ENCODE peak calls at places on chromosomes 7 and 10, in six cellular contexts. One of them, this sample, is unnamed.

GRCh38 chr10:70135684-70136083 is 3.1 kb upstream of the AIFM2 start:
- DNase-seq in HL-60: no peak
- DNase-seq in esophagus squamous epithelium: no peak
- DNase-seq in foreskin keratinocyte: no peak
- DNase-seq in foreskin fibroblast: no peak
- DNase-seq in stomach: peak
- DNase-seq in this sample: no peak

GRCh38 chr10:97278491-97278989 is 13.9 kb downstream of the ARHGAP19 start:
- DNase-seq in HL-60: peak
- DNase-seq in esophagus squamous epithelium: no peak
- DNase-seq in foreskin keratinocyte: peak
- DNase-seq in foreskin fibroblast: peak
- DNase-seq in stomach: no peak
- DNase-seq in this sample: peak

GRCh38 chr7:74292757-74293576 is 3.8 kb downstream of the CLIP2 start:
- DNase-seq in HL-60: no peak
- DNase-seq in esophagus squamous epithelium: no peak
- DNase-seq in foreskin keratinocyte: no peak
- DNase-seq in foreskin fibroblast: no peak
- DNase-seq in stomach: peak
- DNase-seq in this sample: no peak

GRCh38 chr7:69839782-69840181 is 241.5 kb downstream of the AUTS2 start:
- DNase-seq in HL-60: no peak
- DNase-seq in esophagus squamous epithelium: no peak
- DNase-seq in foreskin keratinocyte: no peak
- DNase-seq in foreskin fibroblast: no peak
- DNase-seq in stomach: no peak
- DNase-seq in this sample: no peak

GRCh38 chr7:414681-415560 is 104.7 kb downstream of the PDGFA start:
- DNase-seq in HL-60: no peak
- DNase-seq in esophagus squamous epithelium: no peak
- DNase-seq in foreskin keratinocyte: no peak
- DNase-seq in foreskin fibroblast: no peak
- DNase-seq in stomach: no peak
- DNase-seq in this sample: no peak

GRCh38 chr7:84914598-84914997 is 272.3 kb downstream of the SEMA3D start:
- DNase-seq in HL-60: no peak
- DNase-seq in esophagus squamous epithelium: no peak
- DNase-seq in foreskin keratinocyte: no peak
- DNase-seq in foreskin fibroblast: no peak
- DNase-seq in stomach: no peak
- DNase-seq in this sample: no peak

GRCh38 chr10:95499482-95499989 is 61.6 kb downstream of the SORBS1 start:
- DNase-seq in HL-60: no peak
- DNase-seq in esophagus squamous epithelium: no peak
- DNase-seq in foreskin keratinocyte: no peak
- DNase-seq in foreskin fibroblast: no peak
- DNase-seq in stomach: no peak
- DNase-seq in this sample: no peak

GRCh38 chr10:92990615-92991014 is 70.0 kb upstream of the CYP26C1 start:
- DNase-seq in HL-60: no peak
- DNase-seq in esophagus squamous epithelium: no peak
- DNase-seq in foreskin keratinocyte: no peak
- DNase-seq in foreskin fibroblast: no peak
- DNase-seq in stomach: no peak
- DNase-seq in this sample: no peak

GRCh38 chr7:5572439-5572838 is 148.8 kb upstream of the TNRC18 start:
- DNase-seq in HL-60: no peak
- DNase-seq in esophagus squamous epithelium: no peak
- DNase-seq in foreskin keratinocyte: no peak
- DNase-seq in foreskin fibroblast: no peak
- DNase-seq in stomach: no peak
- DNase-seq in this sample: no peak

GRCh38 chr10:13795653-13796555 is 209.1 kb downstream of the PRPF18 start:
- DNase-seq in HL-60: no peak
- DNase-seq in esophagus squamous epithelium: no peak
- DNase-seq in foreskin keratinocyte: no peak
- DNase-seq in foreskin fibroblast: no peak
- DNase-seq in stomach: no peak
- DNase-seq in this sample: no peak

GRCh38 chr10:73413108-73413527 is 740 bp downstream of the ANXA7 start:
- DNase-seq in HL-60: peak
- DNase-seq in esophagus squamous epithelium: no peak
- DNase-seq in foreskin keratinocyte: peak
- DNase-seq in foreskin fibroblast: no peak
- DNase-seq in stomach: peak
- DNase-seq in this sample: no peak

GRCh38 chr7:139634087-139634486 is 110.6 kb downstream of the CLEC2L start:
- DNase-seq in HL-60: no peak
- DNase-seq in esophagus squamous epithelium: no peak
- DNase-seq in foreskin keratinocyte: no peak
- DNase-seq in foreskin fibroblast: no peak
- DNase-seq in stomach: no peak
- DNase-seq in this sample: no peak

GRCh38 chr7:10802526-10802925 is 171.1 kb upstream of the PHF14 start:
- DNase-seq in HL-60: no peak
- DNase-seq in esophagus squamous epithelium: no peak
- DNase-seq in foreskin keratinocyte: peak
- DNase-seq in foreskin fibroblast: no peak
- DNase-seq in stomach: no peak
- DNase-seq in this sample: peak

GRCh38 chr7:87147500-87147899 is 4.8 kb upstream of the DMTF1 start:
- DNase-seq in HL-60: no peak
- DNase-seq in esophagus squamous epithelium: no peak
- DNase-seq in foreskin keratinocyte: no peak
- DNase-seq in foreskin fibroblast: no peak
- DNase-seq in stomach: no peak
- DNase-seq in this sample: no peak

GRCh38 chr10:89207801-89208551 is 859 bp upstream of the CH25H start:
- DNase-seq in HL-60: no peak
- DNase-seq in esophagus squamous epithelium: no peak
- DNase-seq in foreskin keratinocyte: no peak
- DNase-seq in foreskin fibroblast: no peak
- DNase-seq in stomach: no peak
- DNase-seq in this sample: no peak

GRCh38 chr10:5959116-5959515 is 18.2 kb downstream of the IL15RA start:
- DNase-seq in HL-60: no peak
- DNase-seq in esophagus squamous epithelium: no peak
- DNase-seq in foreskin keratinocyte: no peak
- DNase-seq in foreskin fibroblast: no peak
- DNase-seq in stomach: no peak
- DNase-seq in this sample: no peak

DNA sequence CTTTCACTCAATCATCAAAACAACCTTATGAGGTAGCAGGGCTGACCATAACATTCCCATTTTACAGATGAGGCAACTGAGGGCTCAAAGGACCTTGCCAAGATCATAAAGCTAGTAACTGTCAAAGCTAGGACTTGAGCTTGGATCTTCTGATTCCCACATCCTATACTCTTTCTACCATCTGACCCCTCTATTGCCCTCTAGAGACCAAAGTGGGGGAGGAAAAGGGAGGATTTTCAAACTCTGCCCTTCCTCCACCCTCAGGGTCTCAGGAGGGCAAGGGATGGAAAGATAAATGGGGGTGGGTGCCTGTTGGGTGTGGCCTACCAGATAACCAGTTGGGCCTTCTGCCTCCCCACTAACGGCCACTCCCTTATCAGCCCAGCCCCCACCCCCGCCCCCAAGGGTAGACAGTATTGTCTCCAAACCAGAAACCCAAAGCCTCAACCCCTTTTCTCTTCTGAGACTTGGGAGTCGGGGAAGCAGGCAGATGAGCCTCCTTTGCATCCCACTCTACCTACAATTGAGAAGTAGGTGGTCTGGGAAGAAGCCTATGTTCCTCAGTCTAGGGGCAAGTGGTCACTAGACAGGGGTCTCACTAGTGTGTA is 7.9 kb downstream of the LDB1 start:
- DNase-seq in HL-60: no peak
- DNase-seq in esophagus squamous epithelium: no peak
- DNase-seq in foreskin keratinocyte: no peak
- DNase-seq in foreskin fibroblast: no peak
- DNase-seq in stomach: no peak
- DNase-seq in this sample: no peak
- TF ChIP-seq CTCF in HL-60: no peak
- TF ChIP-seq CTCF in esophagus squamous epithelium: no peak
- TF ChIP-seq CTCF in foreskin keratinocyte: peak
- TF ChIP-seq CTCF in foreskin fibroblast: no peak
- TF ChIP-seq CTCF in stomach: no peak
- TF ChIP-seq CTCF in this sample: peak

DNA sequence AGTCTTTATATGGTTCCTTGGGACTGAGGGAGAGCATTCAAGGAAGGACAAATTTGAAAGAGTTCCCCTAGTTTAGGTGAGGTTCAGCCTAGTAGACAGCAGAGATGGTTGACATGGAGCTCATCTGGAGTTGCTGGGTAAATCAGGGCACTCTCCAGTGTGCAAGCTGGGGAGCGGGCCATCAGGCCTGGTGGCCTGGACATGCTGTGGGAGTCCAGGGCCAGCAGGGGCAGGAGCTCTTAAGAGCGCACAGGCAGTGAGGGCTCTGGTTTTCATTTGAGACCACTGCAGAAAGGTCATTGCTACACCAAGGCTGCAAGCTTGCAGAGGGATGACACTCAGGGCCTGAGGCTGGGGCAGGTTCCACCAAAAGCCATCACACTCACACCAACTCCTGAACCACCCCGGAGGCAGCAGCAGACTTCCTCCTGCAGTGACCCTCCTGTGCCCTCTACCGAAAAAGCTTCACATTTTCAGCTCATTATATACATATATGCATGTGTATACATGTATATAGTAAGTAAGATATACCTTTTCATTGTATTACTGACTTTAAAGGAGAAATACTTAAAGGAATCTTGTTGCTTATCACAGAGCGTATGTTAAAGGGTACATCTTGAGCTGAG is 39.5 kb downstream of the STEAP1B start:
- DNase-seq in HL-60: no peak
- DNase-seq in esophagus squamous epithelium: no peak
- DNase-seq in foreskin keratinocyte: no peak
- DNase-seq in foreskin fibroblast: no peak
- DNase-seq in stomach: no peak
- DNase-seq in this sample: no peak
- TF ChIP-seq CTCF in HL-60: no peak
- TF ChIP-seq CTCF in esophagus squamous epithelium: no peak
- TF ChIP-seq CTCF in foreskin keratinocyte: no peak
- TF ChIP-seq CTCF in foreskin fibroblast: no peak
- TF ChIP-seq CTCF in stomach: no peak
- TF ChIP-seq CTCF in this sample: no peak

DNA sequence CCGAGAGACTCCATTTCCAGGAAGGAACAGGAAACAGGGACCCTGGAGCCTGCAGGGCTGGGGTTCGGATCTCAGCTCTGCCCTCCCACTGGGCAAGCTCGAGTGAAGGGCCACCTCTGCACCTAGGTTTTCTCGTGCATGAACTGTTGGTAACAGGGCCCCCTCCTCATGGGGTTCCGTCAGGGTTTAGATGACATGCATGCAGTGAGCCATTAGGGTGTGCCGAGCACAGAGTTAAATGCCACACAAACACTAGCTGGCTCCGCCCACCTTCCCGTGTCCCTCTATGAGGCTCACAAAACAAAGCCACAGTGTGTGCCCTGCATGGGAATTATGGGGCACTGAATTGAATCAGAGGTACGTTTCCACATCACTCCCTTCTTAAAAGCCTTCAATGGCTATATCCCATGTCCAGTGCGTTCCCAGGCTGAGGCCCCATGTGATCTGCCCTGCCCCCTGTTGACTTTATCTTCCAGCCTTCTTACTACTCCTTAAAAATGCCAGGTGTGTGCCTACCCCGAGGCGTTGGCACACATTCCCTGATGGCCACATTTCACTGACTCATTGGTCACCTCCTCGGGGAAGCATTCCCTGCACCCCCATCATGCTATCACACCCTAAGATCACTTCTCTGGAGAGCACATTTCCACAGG is 35.8 kb downstream of the GSDME start:
- DNase-seq in HL-60: no peak
- DNase-seq in esophagus squamous epithelium: no peak
- DNase-seq in foreskin keratinocyte: no peak
- DNase-seq in foreskin fibroblast: no peak
- DNase-seq in stomach: no peak
- DNase-seq in this sample: no peak
- TF ChIP-seq CTCF in HL-60: no peak
- TF ChIP-seq CTCF in esophagus squamous epithelium: no peak
- TF ChIP-seq CTCF in foreskin keratinocyte: no peak
- TF ChIP-seq CTCF in foreskin fibroblast: no peak
- TF ChIP-seq CTCF in stomach: no peak
- TF ChIP-seq CTCF in this sample: no peak

GRCh38 chr10:44517635-44518034 is 132.7 kb upstream of the CXCL12 start:
- DNase-seq in HL-60: no peak
- DNase-seq in esophagus squamous epithelium: no peak
- DNase-seq in foreskin keratinocyte: no peak
- DNase-seq in foreskin fibroblast: no peak
- DNase-seq in stomach: no peak
- DNase-seq in this sample: no peak
- TF ChIP-seq CTCF in HL-60: peak
- TF ChIP-seq CTCF in esophagus squamous epithelium: no peak
- TF ChIP-seq CTCF in foreskin keratinocyte: no peak
- TF ChIP-seq CTCF in foreskin fibroblast: peak
- TF ChIP-seq CTCF in stomach: no peak
- TF ChIP-seq CTCF in this sample: no peak

GRCh38 chr7:127252380-127252718 is 392 bp downstream of the GRM8 start:
- DNase-seq in HL-60: no peak
- DNase-seq in esophagus squamous epithelium: no peak
- DNase-seq in foreskin keratinocyte: no peak
- DNase-seq in foreskin fibroblast: no peak
- DNase-seq in stomach: no peak
- DNase-seq in this sample: no peak

GRCh38 chr7:127253289-127254162 is 785 bp upstream of the GRM8 start:
- DNase-seq in HL-60: no peak
- DNase-seq in esophagus squamous epithelium: no peak
- DNase-seq in foreskin keratinocyte: peak
- DNase-seq in foreskin fibroblast: peak
- DNase-seq in stomach: peak
- DNase-seq in this sample: no peak

GRCh38 chr7:127256326-127256725 is 3.6 kb upstream of the GRM8 start:
- DNase-seq in HL-60: no peak
- DNase-seq in esophagus squamous epithelium: no peak
- DNase-seq in foreskin keratinocyte: peak
- DNase-seq in foreskin fibroblast: no peak
- DNase-seq in stomach: no peak
- DNase-seq in this sample: no peak

GRCh38 chr7:127252736-127253288 is at the start of gene GRM8:
- DNase-seq in HL-60: no peak
- DNase-seq in esophagus squamous epithelium: no peak
- DNase-seq in foreskin keratinocyte: no peak
- DNase-seq in foreskin fibroblast: peak
- DNase-seq in stomach: peak
- DNase-seq in this sample: no peak

DNA sequence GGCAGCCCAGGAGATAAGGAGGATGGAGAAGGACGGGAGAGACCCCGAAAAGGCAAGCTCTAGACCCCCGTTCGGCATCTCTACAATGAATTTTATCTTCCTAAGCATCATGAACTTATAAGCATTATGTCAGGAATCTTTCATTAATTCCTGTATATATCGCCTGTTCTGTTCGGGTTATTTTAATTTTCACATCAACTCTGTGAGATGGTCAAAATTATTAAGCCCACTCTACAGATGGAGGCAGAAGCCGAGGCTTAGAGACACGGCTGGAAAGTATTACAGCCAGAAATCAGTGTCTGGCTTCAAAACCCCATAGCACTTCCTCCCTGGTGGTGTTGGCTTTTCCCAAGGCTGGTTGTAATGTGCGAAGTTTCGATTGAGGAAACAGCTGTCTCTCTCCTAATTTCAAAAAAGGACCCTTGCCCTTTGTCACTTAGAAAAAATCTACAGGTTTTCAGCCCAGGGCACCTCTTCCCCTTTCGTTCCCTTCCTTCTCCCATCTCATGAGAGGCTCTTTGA is 1.5 kb upstream of the GRM8 start:
- DNase-seq in HL-60: no peak
- DNase-seq in esophagus squamous epithelium: no peak
- DNase-seq in foreskin keratinocyte: no peak
- DNase-seq in foreskin fibroblast: no peak
- DNase-seq in stomach: no peak
- DNase-seq in this sample: no peak
- TF ChIP-seq CTCF in HL-60: no peak
- TF ChIP-seq CTCF in esophagus squamous epithelium: no peak
- TF ChIP-seq CTCF in foreskin keratinocyte: no peak
- TF ChIP-seq CTCF in foreskin fibroblast: no peak
- TF ChIP-seq CTCF in stomach: no peak
- TF ChIP-seq CTCF in this sample: no peak

This sample was measured in kidney epithelial cell.